ENCODE peak calls at places on chromosomes 13 and 19, in six cellular contexts. R is stimulated activated CD4-positive, alpha-beta T cell treated with anti-CD3 and anti-CD28 coated beads, Interleukin-1b, Interleukin-23, amount 100 ng/mL, for 4 hours; H is osteocyte; M is NCI-H1930; E is kidney tubule cell; W is LoVo. X is an unnamed sample.

GRCh38 chr13:102003848-102004570 is 397.8 kb downstream of the FGF14 start:
- DNase-seq in E (no peak), M (no peak), R (no peak), H (no peak), W (no peak), X (no peak)

GRCh38 chr19:41016488-41017071 is 25.5 kb downstream of the CYP2B6 start:
- DNase-seq in E (no peak), R (no peak), W (no peak), M (no peak), H (no peak), X (no peak)

GRCh38 chr13:102440259-102440936 is 38.5 kb upstream of the FGF14 start:
- DNase-seq in R (no peak), H (no peak), M (no peak), E (peak), W (peak), X (no peak)

GRCh38 chr19:47044946-47045866 is 3.2 kb downstream of the TMEM160 start:
- DNase-seq in M (no peak), W (no peak), H (no peak), R (no peak), E (no peak), X (no peak)

GRCh38 chr13:29943301-29944085 is 93.1 kb upstream of the UBL3 start:
- DNase-seq in R (no peak), M (no peak), E (peak), W (no peak), H (no peak), X (no peak)

GRCh38 chr19:4197625-4198466 is 15.4 kb downstream of the ANKRD24 start:
- DNase-seq in R (no peak), E (no peak), H (no peak), W (no peak), M (no peak), X (no peak)

GRCh38 chr13:23750383-23751121 is 138.6 kb downstream of the MIPEP start:
- DNase-seq in M (no peak), W (no peak), R (no peak), H (no peak), E (peak), X (no peak)

GRCh38 chr13:99150575-99151370 is 49.9 kb upstream of the UBAC2 start:
- DNase-seq in R (no peak), W (peak), M (no peak), H (no peak), E (peak), X (no peak)

GRCh38 chr19:1269478-1270167 is 491 bp downstream of the CIRBP start:
- DNase-seq in R (peak), M (peak), E (peak), W (peak), H (peak), X (peak)

GRCh38 chr13:95388420-95389079 is 87.3 kb upstream of the ABCC4 start:
- DNase-seq in E (no peak), M (no peak), R (no peak), W (no peak), H (no peak), X (no peak)

GRCh38 chr13:99640260-99640659 is 139.0 kb downstream of the TM9SF2 start:
- DNase-seq in R (no peak), W (no peak), M (peak), E (no peak), H (no peak), X (no peak)

GRCh38 chr13:32639502-32640105 is 53.4 kb downstream of the PDS5B start:
- DNase-seq in R (no peak), W (peak), M (no peak), H (no peak), E (peak), X (peak)

GRCh38 chr19:42092350-42092749 is 16.4 kb downstream of the ZNF574 start:
- DNase-seq in W (no peak), R (no peak), M (peak), H (no peak), E (peak), X (no peak)

GRCh38 chr13:28636677-28637317 is 22.1 kb upstream of the POMP start:
- DNase-seq in E (peak), W (peak), M (peak), R (peak), H (no peak), X (peak)

GRCh38 chr13:100525453-100526298 is 62.9 kb downstream of the GGACT start:
- DNase-seq in H (no peak), W (no peak), M (no peak), E (peak), R (no peak), X (peak)

GRCh38 chr19:38134538-38135149 is 89.4 kb downstream of the DPF1 start:
- DNase-seq in M (peak), H (no peak), E (peak), W (peak), R (no peak), X (peak)

GRCh38 chr13:33263484-33263883 is 22.1 kb downstream of the STARD13 start:
- DNase-seq in M (no peak), W (no peak), H (no peak), E (peak), R (no peak), X (no peak)

GRCh38 chr13:109159650-109160309 is 530.4 kb downstream of the MYO16 start:
- DNase-seq in E (peak), M (no peak), H (no peak), W (no peak), R (no peak), X (no peak)

GRCh38 chr13:46172531-46172991 is 9.4 kb downstream of the LCP1 start:
- DNase-seq in M (no peak), W (no peak), R (no peak), H (no peak), E (peak), X (no peak)

GRCh38 chr13:113540523-113540922 is 44.0 kb upstream of the TFDP1 start:
- DNase-seq in H (no peak), W (no peak), R (no peak), M (no peak), E (no peak), X (no peak)

GRCh38 chr19:2215281-2215751 is 20.8 kb downstream of the PLEKHJ1 start:
- DNase-seq in M (no peak), R (peak), E (no peak), W (no peak), H (no peak), X (no peak)

GRCh38 chr13:26760835-26761582 is 423 bp upstream of the GPR12 start:
- DNase-seq in R (no peak), W (no peak), H (no peak), M (no peak), E (no peak), X (no peak)

GRCh38 chr19:53981408-53981998 is 9.9 kb upstream of the CACNG6 start:
- DNase-seq in W (no peak), E (no peak), H (no peak), M (no peak), R (no peak), X (no peak)

X was measured in HepG2.